ENCODE peak calls at places on chromosome 15, in eight cellular contexts. One of them, this sample, is unnamed.

GRCh38 chr15:91548588-91548987 is 304.9 kb upstream of the SLCO3A1 start:
- DNase-seq in T-helper 1 cell: no peak
- DNase-seq in neuronal stem cell: no peak
- DNase-seq in activated CD4-positive, alpha-beta T cell treated with anti-CD3 and anti-CD28 coated beads, Interleukin-2, amount 50 U/mL, for 48 hours: no peak
- DNase-seq in PC-3: no peak
- DNase-seq in COR-L47: no peak
- DNase-seq in OCI-LY7: no peak
- DNase-seq in A549: no peak
- DNase-seq in this sample: no peak

GRCh38 chr15:25812073-25812472 is 51.1 kb downstream of the ATP10A start:
- DNase-seq in T-helper 1 cell: no peak
- DNase-seq in neuronal stem cell: no peak
- DNase-seq in activated CD4-positive, alpha-beta T cell treated with anti-CD3 and anti-CD28 coated beads, Interleukin-2, amount 50 U/mL, for 48 hours: no peak
- DNase-seq in PC-3: no peak
- DNase-seq in COR-L47: no peak
- DNase-seq in OCI-LY7: no peak
- DNase-seq in A549: no peak
- DNase-seq in this sample: no peak

GRCh38 chr15:38174691-38175090 is 77.9 kb upstream of the SPRED1 start:
- DNase-seq in T-helper 1 cell: no peak
- DNase-seq in neuronal stem cell: no peak
- DNase-seq in activated CD4-positive, alpha-beta T cell treated with anti-CD3 and anti-CD28 coated beads, Interleukin-2, amount 50 U/mL, for 48 hours: no peak
- DNase-seq in PC-3: no peak
- DNase-seq in COR-L47: no peak
- DNase-seq in OCI-LY7: no peak
- DNase-seq in A549: no peak
- DNase-seq in this sample: no peak

GRCh38 chr15:31197497-31198414 is 96.2 kb upstream of the TRPM1 start:
- DNase-seq in T-helper 1 cell: peak
- DNase-seq in neuronal stem cell: peak
- DNase-seq in activated CD4-positive, alpha-beta T cell treated with anti-CD3 and anti-CD28 coated beads, Interleukin-2, amount 50 U/mL, for 48 hours: peak
- DNase-seq in PC-3: peak
- DNase-seq in COR-L47: no peak
- DNase-seq in OCI-LY7: peak
- DNase-seq in A549: no peak
- DNase-seq in this sample: peak

GRCh38 chr15:61410656-61411055 is 181.6 kb upstream of the RORA start:
- DNase-seq in T-helper 1 cell: no peak
- DNase-seq in neuronal stem cell: no peak
- DNase-seq in activated CD4-positive, alpha-beta T cell treated with anti-CD3 and anti-CD28 coated beads, Interleukin-2, amount 50 U/mL, for 48 hours: no peak
- DNase-seq in PC-3: no peak
- DNase-seq in COR-L47: no peak
- DNase-seq in OCI-LY7: no peak
- DNase-seq in A549: no peak
- DNase-seq in this sample: no peak

GRCh38 chr15:36501063-36501678 is 78.3 kb upstream of the CDIN1 start:
- DNase-seq in T-helper 1 cell: no peak
- DNase-seq in neuronal stem cell: peak
- DNase-seq in activated CD4-positive, alpha-beta T cell treated with anti-CD3 and anti-CD28 coated beads, Interleukin-2, amount 50 U/mL, for 48 hours: no peak
- DNase-seq in PC-3: peak
- DNase-seq in COR-L47: peak
- DNase-seq in OCI-LY7: peak
- DNase-seq in A549: peak
- DNase-seq in this sample: peak

GRCh38 chr15:82570721-82571519 is 30.7 kb upstream of the RPS17 start:
- DNase-seq in T-helper 1 cell: no peak
- DNase-seq in neuronal stem cell: no peak
- DNase-seq in activated CD4-positive, alpha-beta T cell treated with anti-CD3 and anti-CD28 coated beads, Interleukin-2, amount 50 U/mL, for 48 hours: no peak
- DNase-seq in PC-3: peak
- DNase-seq in COR-L47: no peak
- DNase-seq in OCI-LY7: no peak
- DNase-seq in A549: no peak
- DNase-seq in this sample: no peak

GRCh38 chr15:43329222-43329959 is 982 bp downstream of the LCMT2 start:
- DNase-seq in T-helper 1 cell: peak
- DNase-seq in neuronal stem cell: peak
- DNase-seq in activated CD4-positive, alpha-beta T cell treated with anti-CD3 and anti-CD28 coated beads, Interleukin-2, amount 50 U/mL, for 48 hours: peak
- DNase-seq in PC-3: no peak
- DNase-seq in COR-L47: peak
- DNase-seq in OCI-LY7: no peak
- DNase-seq in A549: no peak
- DNase-seq in this sample: no peak

GRCh38 chr15:89802231-89802928 is 12.3 kb downstream of the ANPEP start:
- DNase-seq in T-helper 1 cell: no peak
- DNase-seq in neuronal stem cell: no peak
- DNase-seq in activated CD4-positive, alpha-beta T cell treated with anti-CD3 and anti-CD28 coated beads, Interleukin-2, amount 50 U/mL, for 48 hours: no peak
- DNase-seq in PC-3: no peak
- DNase-seq in COR-L47: no peak
- DNase-seq in OCI-LY7: no peak
- DNase-seq in A549: no peak
- DNase-seq in this sample: no peak

GRCh38 chr15:91338763-91339162 is 238.7 kb downstream of the SV2B start:
- DNase-seq in T-helper 1 cell: no peak
- DNase-seq in neuronal stem cell: peak
- DNase-seq in activated CD4-positive, alpha-beta T cell treated with anti-CD3 and anti-CD28 coated beads, Interleukin-2, amount 50 U/mL, for 48 hours: peak
- DNase-seq in PC-3: peak
- DNase-seq in COR-L47: no peak
- DNase-seq in OCI-LY7: no peak
- DNase-seq in A549: no peak
- DNase-seq in this sample: no peak

GRCh38 chr15:63176302-63176701 is 13.1 kb upstream of the RAB8B start:
- DNase-seq in T-helper 1 cell: no peak
- DNase-seq in neuronal stem cell: no peak
- DNase-seq in activated CD4-positive, alpha-beta T cell treated with anti-CD3 and anti-CD28 coated beads, Interleukin-2, amount 50 U/mL, for 48 hours: no peak
- DNase-seq in PC-3: peak
- DNase-seq in COR-L47: no peak
- DNase-seq in OCI-LY7: no peak
- DNase-seq in A549: no peak
- DNase-seq in this sample: no peak

This sample was measured in HuH-7.5.